ENCODE peak calls at places on chromosomes 5 and 9, in eight cellular contexts. L is omental fat pad, Z is B cell, E is NCI-H1436, V is astrocyte of the spinal cord, C is head of caudate nucleus, F is ACHN, K is sciatic nerve. S is an unnamed sample.
A peak's percentile ranks its signal among the peaks of the same experiment; 100 is the strongest.

GRCh38 chr9:19446361-19446861 is 37.6 kb downstream of the ACER2 start:
- DNase-seq in L (no peak), Z (no peak), E (no peak), V (no peak), C (no peak), F (no peak), K (no peak), S (no peak)

GRCh38 chr5:76271836-76272235 is 131.2 kb upstream of the IQGAP2 start:
- DNase-seq in L (no peak), Z (no peak), E (no peak), V (no peak), C (no peak), F (no peak), K (no peak), S (no peak)

GRCh38 chr9:77221431-77221830 is 44.1 kb downstream of the VPS13A start:
- DNase-seq in L (no peak), Z (no peak), E (no peak), V (peak; percentile 25), C (no peak), F (no peak), K (no peak), S (no peak)

GRCh38 chr9:21836437-21837161 is 34.2 kb downstream of the MTAP start:
- DNase-seq in L (no peak), Z (no peak), E (no peak), V (peak; percentile 100), C (no peak), F (no peak), K (no peak), S (no peak)

GRCh38 chr9:101516655-101517054 is 17.0 kb upstream of the RNF20 start:
- DNase-seq in L (no peak), Z (no peak), E (no peak), V (no peak), C (no peak), F (no peak), K (no peak), S (no peak)

GRCh38 chr5:75847561-75848021 is 130.4 kb upstream of the POC5 start:
- DNase-seq in L (no peak), Z (no peak), E (no peak), V (no peak), C (no peak), F (no peak), K (no peak), S (no peak)

GRCh38 chr5:65065112-65065511 is 296.4 kb downstream of the CWC27 start:
- DNase-seq in L (no peak), Z (no peak), E (no peak), V (no peak), C (no peak), F (no peak), K (no peak), S (no peak)

GRCh38 chr5:175609504-175609903 is 48.4 kb upstream of the HRH2 start:
- DNase-seq in L (no peak), Z (no peak), E (no peak), V (no peak), C (peak; percentile 68), F (no peak), K (no peak), S (no peak)

GRCh38 chr5:23884405-23884804 is 377.0 kb downstream of the PRDM9 start:
- DNase-seq in L (no peak), Z (no peak), E (no peak), V (no peak), C (no peak), F (no peak), K (no peak), S (no peak)